ENCODE peak calls at places on chromosomes 12 and 14, in four cellular contexts. B, T, F and M are unnamed samples.

GRCh38 chr12:56928262-56928661 is 5.9 kb downstream of the SDR9C7 start:
- DNase-seq in B (no peak), T (no peak), F (peak), M (no peak)

GRCh38 chr12:121465921-121466799 is 66.2 kb downstream of the RNF34 start:
- DNase-seq in B (peak), T (no peak), F (no peak), M (no peak)

GRCh38 chr12:111753144-111753881 is 13.4 kb upstream of the ALDH2 start:
- DNase-seq in B (peak), T (peak), F (peak), M (no peak)

GRCh38 chr12:21559855-21560569 is 33.9 kb downstream of the SPX start:
- DNase-seq in B (peak), T (no peak), F (no peak), M (no peak)

GRCh38 chr14:39102265-39102968 is 618 bp downstream of the SEC23A start:
- DNase-seq in B (peak), T (peak), F (no peak), M (no peak)

GRCh38 chr12:47032644-47033043 is 46.8 kb upstream of the PCED1B start:
- DNase-seq in B (no peak), T (peak), F (no peak), M (no peak)

GRCh38 chr14:96455588-96455987 is 46.6 kb upstream of the PAPOLA start:
- DNase-seq in B (no peak), T (no peak), F (no peak), M (no peak)

GRCh38 chr14:49593016-49593415 is 5.7 kb upstream of the LRR1 start:
- DNase-seq in B (no peak), T (no peak), F (no peak), M (no peak)

GRCh38 chr12:24631691-24632090 is 317.2 kb downstream of the BCAT1 start:
- DNase-seq in B (no peak), T (no peak), F (no peak), M (no peak)

GRCh38 chr12:48175613-48176416 is 7.6 kb upstream of the CCDC184 start:
- DNase-seq in B (no peak), T (no peak), F (no peak), M (no peak)

GRCh38 chr12:98227162-98227561 is 288.2 kb upstream of the TMPO start:
- DNase-seq in B (no peak), T (peak), F (peak), M (no peak)

GRCh38 chr14:105385698-105386365 is 12.5 kb upstream of the TEX22 start:
- DNase-seq in B (no peak), T (no peak), F (no peak), M (no peak)

GRCh38 chr12:15163577-15163976 is 57.6 kb downstream of the RERG start:
- DNase-seq in B (no peak), T (no peak), F (no peak), M (no peak)

GRCh38 chr12:121214855-121215745 is 5.2 kb downstream of the P2RX4 start:
- DNase-seq in B (peak), T (peak), F (no peak), M (no peak)

GRCh38 chr14:50453869-50454268 is 57.2 kb upstream of the CDKL1 start:
- DNase-seq in B (no peak), T (no peak), F (no peak), M (no peak)

DNA sequence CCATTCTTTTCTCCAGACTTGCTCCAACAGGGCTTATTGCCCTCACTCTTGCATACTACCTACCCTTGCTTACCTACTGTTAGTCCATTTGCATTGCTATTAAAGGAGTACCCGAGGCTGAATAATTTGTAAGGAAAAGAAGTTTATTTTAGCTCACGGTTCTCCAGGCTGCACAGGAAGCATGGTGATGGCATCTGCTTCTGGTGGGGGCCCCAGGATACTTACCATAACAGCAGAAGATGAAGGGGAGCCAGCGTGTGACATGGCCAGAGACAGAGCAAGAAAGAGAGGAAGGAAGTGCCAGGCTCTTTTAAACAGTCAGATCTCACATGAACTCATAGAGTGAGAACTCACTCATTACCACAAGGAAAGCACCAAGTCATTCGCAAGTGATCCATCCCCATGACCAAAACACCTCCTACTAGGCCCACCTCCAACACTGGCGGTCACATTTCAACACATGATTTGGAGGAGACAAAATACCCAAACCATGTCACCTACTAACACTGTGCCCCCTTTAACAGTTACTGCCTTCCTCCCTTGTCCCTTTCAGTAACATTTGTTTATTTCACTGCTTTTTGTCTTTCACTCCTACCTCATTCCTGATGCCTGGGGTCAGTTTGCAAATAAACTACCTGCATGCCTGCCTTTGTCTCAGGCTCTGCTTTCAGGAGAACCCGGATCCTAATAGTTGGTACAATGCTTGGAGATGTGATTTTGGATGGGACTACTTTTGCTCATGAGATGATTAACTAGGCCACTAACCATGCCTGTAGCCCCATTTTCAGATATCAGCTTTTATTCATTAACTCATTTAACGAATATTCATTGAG is 41.6 kb upstream of the CSRP2 start:
- DNase-seq in B (no peak), T (no peak), F (no peak), M (no peak)
- TF ChIP-seq PHF8 in B (no peak), T (no peak), F (no peak), M (no peak)

GRCh38 chr12:63018273-63018672 is 83.3 kb upstream of the PPM1H start:
- DNase-seq in B (no peak), T (no peak), F (no peak), M (no peak)
- TF ChIP-seq PHF8 in B (no peak), T (no peak), F (no peak), M (no peak)

GRCh38 chr14:91229005-91229382 is 15.5 kb downstream of the GPR68 start:
- DNase-seq in B (no peak), T (no peak), F (no peak), M (no peak)
- TF ChIP-seq PHF8 in B (no peak), T (no peak), F (no peak), M (no peak)

GRCh38 chr12:114092981-114093380 is 126.9 kb upstream of the RBM19 start:
- DNase-seq in B (no peak), T (no peak), F (no peak), M (no peak)
- TF ChIP-seq PHF8 in B (no peak), T (no peak), F (no peak), M (no peak)

GRCh38 chr12:119369907-119370546 is 35.5 kb downstream of the CCDC60 start:
- DNase-seq in B (no peak), T (no peak), F (no peak), M (no peak)
- TF ChIP-seq PHF8 in B (no peak), T (no peak), F (no peak), M (no peak)